ENCODE peak calls at places on chromosomes 12 and 14, in five cellular contexts. One of them, this sample, is unnamed.
A peak's percentile ranks its signal among the peaks of the same experiment; 100 is the strongest.

GRCh38 chr12:124917841-124918621 is 3.6 kb upstream of the UBC start:
- DNase-seq in HepG2: peak; percentile 49
- DNase-seq in IMR-90: peak; percentile 21
- DNase-seq in K562: peak; percentile 34
- DNase-seq in GM12878: no peak
- DNase-seq in this sample: no peak

GRCh38 chr12:64756371-64756770 is 2.8 kb downstream of the GNS start:
- DNase-seq in HepG2: no peak
- DNase-seq in IMR-90: no peak
- DNase-seq in K562: no peak
- DNase-seq in GM12878: no peak
- DNase-seq in this sample: no peak

GRCh38 chr14:99564256-99564902 is 39.6 kb downstream of the CCDC85C start:
- DNase-seq in HepG2: peak; percentile 51
- DNase-seq in IMR-90: peak; percentile 81
- DNase-seq in K562: no peak
- DNase-seq in GM12878: no peak
- DNase-seq in this sample: peak; percentile 81

GRCh38 chr14:92135269-92135668 is 13.5 kb downstream of the CPSF2 start:
- DNase-seq in HepG2: peak; percentile 31
- DNase-seq in IMR-90: peak; percentile 59
- DNase-seq in K562: peak; percentile 9
- DNase-seq in GM12878: no peak
- DNase-seq in this sample: peak; percentile 22

GRCh38 chr12:51915003-51915625 is 7.8 kb downstream of the ACVRL1 start:
- DNase-seq in HepG2: no peak
- DNase-seq in IMR-90: no peak
- DNase-seq in K562: peak; percentile 71
- DNase-seq in GM12878: no peak
- DNase-seq in this sample: peak; percentile 16

GRCh38 chr12:120536064-120536791 is 2.1 kb downstream of the RNF10 start:
- DNase-seq in HepG2: peak; percentile 60
- DNase-seq in IMR-90: no peak
- DNase-seq in K562: peak; percentile 21
- DNase-seq in GM12878: no peak
- DNase-seq in this sample: no peak

GRCh38 chr12:90909069-90909676 is 45.8 kb downstream of the CCER1 start:
- DNase-seq in HepG2: peak; percentile 6
- DNase-seq in IMR-90: peak; percentile 67
- DNase-seq in K562: peak; percentile 7
- DNase-seq in GM12878: no peak
- DNase-seq in this sample: peak; percentile 17

GRCh38 chr14:23548351-23549318 is 2.9 kb downstream of the ZFHX2 start:
- DNase-seq in HepG2: no peak
- DNase-seq in IMR-90: peak; percentile 83
- DNase-seq in K562: no peak
- DNase-seq in GM12878: no peak
- DNase-seq in this sample: no peak

GRCh38 chr12:111687255-111687654 is 1.4 kb downstream of the ACAD10 start:
- DNase-seq in HepG2: peak; percentile 31
- DNase-seq in IMR-90: no peak
- DNase-seq in K562: peak; percentile 71
- DNase-seq in GM12878: peak; percentile 5
- DNase-seq in this sample: peak; percentile 27

GRCh38 chr14:20434701-20435453 is 1.1 kb downstream of the KLHL33 start:
- DNase-seq in HepG2: no peak
- DNase-seq in IMR-90: no peak
- DNase-seq in K562: no peak
- DNase-seq in GM12878: no peak
- DNase-seq in this sample: no peak

DNA sequence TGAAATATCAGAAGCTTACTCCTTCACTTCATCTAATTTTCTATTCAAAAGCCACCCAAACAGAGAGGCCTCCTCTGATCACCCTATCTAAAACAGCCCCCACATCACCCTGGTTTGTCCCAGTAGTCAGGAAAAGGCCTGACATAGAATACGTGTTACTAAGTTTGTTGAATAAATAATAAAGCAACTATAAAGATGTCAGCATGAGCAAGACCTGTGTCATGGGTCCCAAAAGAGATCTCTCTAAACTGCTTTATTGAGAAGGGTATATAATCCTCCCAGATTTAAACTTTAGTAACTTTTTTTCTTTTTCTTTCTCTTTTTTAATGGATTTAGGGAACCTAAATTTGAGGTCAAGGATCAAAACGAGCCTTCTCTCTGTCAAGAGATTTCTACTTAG is 27.4 kb upstream of the C12orf50 start:
- DNase-seq in HepG2: no peak
- DNase-seq in IMR-90: no peak
- DNase-seq in K562: no peak
- DNase-seq in GM12878: no peak
- DNase-seq in this sample: no peak
- TF ChIP-seq RFX5 in HepG2: no peak
- TF ChIP-seq RFX5 in IMR-90: no peak
- TF ChIP-seq RFX5 in K562: no peak
- TF ChIP-seq RFX5 in GM12878: no peak
- TF ChIP-seq RFX5 in this sample: no peak

GRCh38 chr12:79983492-79983891 is 48.6 kb upstream of the PPP1R12A start:
- DNase-seq in HepG2: no peak
- DNase-seq in IMR-90: peak; percentile 78
- DNase-seq in K562: no peak
- DNase-seq in GM12878: no peak
- DNase-seq in this sample: no peak
- H2AFZ ChIP-seq in HepG2: no peak overlapping the region
- H2AFZ ChIP-seq in IMR-90: peak overlapping the region; percentile 47
- H2AFZ ChIP-seq in K562: no peak overlapping the region
- H2AFZ ChIP-seq in GM12878: no peak overlapping the region
- H2AFZ ChIP-seq in this sample: peak overlapping the region; percentile 61

GRCh38 chr12:23834076-23834475 is 115.4 kb downstream of the SOX5 start:
- DNase-seq in HepG2: no peak
- DNase-seq in IMR-90: peak; percentile 2
- DNase-seq in K562: no peak
- DNase-seq in GM12878: no peak
- DNase-seq in this sample: no peak
- TF ChIP-seq SMC3 in HepG2: no peak
- TF ChIP-seq SMC3 in IMR-90: no peak
- TF ChIP-seq SMC3 in K562: no peak
- TF ChIP-seq SMC3 in GM12878: no peak
- TF ChIP-seq SMC3 in this sample: no peak

DNA sequence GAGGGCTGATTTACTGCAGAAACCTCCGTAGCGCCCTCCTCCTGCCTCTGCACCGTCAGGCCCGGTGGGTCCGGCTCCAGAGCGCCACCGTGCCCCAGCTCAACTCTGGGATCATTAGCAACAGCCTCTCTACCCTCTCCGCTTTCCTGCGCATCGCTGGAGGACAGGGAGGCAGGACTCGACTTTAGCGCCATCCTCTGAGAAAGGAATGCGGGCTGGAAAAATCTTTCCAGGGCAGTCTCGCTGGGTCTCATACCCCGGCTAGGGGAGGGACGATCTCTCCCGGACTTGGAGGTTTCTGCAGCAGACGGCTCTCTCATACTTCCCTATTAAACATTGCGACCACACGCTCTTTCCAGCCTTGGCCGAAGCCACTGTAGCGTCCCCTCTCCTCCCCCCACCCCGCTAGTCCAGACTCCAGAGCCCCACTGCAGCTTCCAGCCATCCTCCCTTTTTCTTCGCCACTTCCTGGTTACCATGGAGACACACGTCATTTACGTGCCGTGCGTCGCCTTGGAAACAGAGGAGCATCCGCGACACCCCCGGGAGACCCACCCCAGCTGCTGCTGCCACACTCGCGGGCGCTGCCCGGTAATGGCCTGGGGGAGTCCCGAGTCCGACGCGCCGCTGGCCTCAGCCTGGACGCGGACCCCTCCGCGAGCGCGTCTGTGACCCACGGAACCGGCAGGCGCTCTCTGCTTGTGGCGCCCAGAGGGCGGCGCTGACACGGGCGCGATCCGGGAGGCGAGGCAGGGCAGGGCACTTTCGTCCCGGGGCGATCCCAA is at the start of gene CCDC184:
- DNase-seq in HepG2: no peak
- DNase-seq in IMR-90: peak; percentile 73
- DNase-seq in K562: peak; percentile 64
- DNase-seq in GM12878: peak; percentile 24
- DNase-seq in this sample: peak; percentile 91
- TF ChIP-seq RFX5 in HepG2: no peak
- TF ChIP-seq RFX5 in IMR-90: no peak
- TF ChIP-seq RFX5 in K562: no peak
- TF ChIP-seq RFX5 in GM12878: peak; percentile 69
- TF ChIP-seq RFX5 in this sample: peak; percentile 95

GRCh38 chr12:96864335-96864734 is 42.7 kb upstream of the NEDD1 start:
- DNase-seq in HepG2: no peak
- DNase-seq in IMR-90: no peak
- DNase-seq in K562: no peak
- DNase-seq in GM12878: no peak
- DNase-seq in this sample: no peak
- H2AFZ ChIP-seq in HepG2: no peak overlapping the region
- H2AFZ ChIP-seq in IMR-90: no peak overlapping the region
- H2AFZ ChIP-seq in K562: no peak overlapping the region
- H2AFZ ChIP-seq in GM12878: no peak overlapping the region
- H2AFZ ChIP-seq in this sample: peak overlapping the region; percentile 42

DNA sequence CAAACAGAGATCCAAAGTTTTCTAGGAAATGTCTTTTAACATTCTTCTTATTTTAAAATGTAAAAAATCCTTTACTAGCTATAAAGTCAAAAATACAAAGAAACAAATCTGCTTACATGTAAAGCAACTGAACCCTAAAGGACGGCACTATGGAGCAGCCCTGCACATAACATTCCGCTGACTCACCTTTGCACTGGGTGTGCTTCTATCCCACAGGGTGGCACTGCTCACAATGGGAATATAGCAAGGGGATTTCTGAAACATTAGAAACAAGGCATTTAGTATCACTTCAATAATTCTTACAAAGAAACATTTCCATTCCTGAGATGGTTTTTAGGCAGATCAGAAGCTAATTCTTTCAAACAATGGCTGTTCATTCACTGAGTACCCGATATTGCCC is 94.3 kb downstream of the C12orf42 start:
- DNase-seq in HepG2: peak; percentile 35
- DNase-seq in IMR-90: no peak
- DNase-seq in K562: no peak
- DNase-seq in GM12878: no peak
- DNase-seq in this sample: no peak
- TF ChIP-seq SMC3 in HepG2: peak; percentile 2
- TF ChIP-seq SMC3 in IMR-90: no peak
- TF ChIP-seq SMC3 in K562: no peak
- TF ChIP-seq SMC3 in GM12878: no peak
- TF ChIP-seq SMC3 in this sample: no peak

GRCh38 chr12:119139448-119139847 is 39.3 kb upstream of the HSPB8 start:
- DNase-seq in HepG2: no peak
- DNase-seq in IMR-90: no peak
- DNase-seq in K562: no peak
- DNase-seq in GM12878: no peak
- DNase-seq in this sample: no peak
- TF ChIP-seq RFX5 in HepG2: no peak
- TF ChIP-seq RFX5 in IMR-90: no peak
- TF ChIP-seq RFX5 in K562: no peak
- TF ChIP-seq RFX5 in GM12878: no peak
- TF ChIP-seq RFX5 in this sample: no peak

This sample was measured in SK-N-SH.